ENCODE peak calls at places on chromosomes 13 and 19, in eight cellular contexts. One of them, this sample, is unnamed.

GRCh38 chr13:46796515-46797467 is at the start of gene ESD:
- DNase-seq in left ventricle myocardium inferior: peak
- DNase-seq in HFF-Myc: peak
- DNase-seq in CD4-positive, alpha-beta T cell: peak
- DNase-seq in osteoblast: peak
- DNase-seq in cardiac fibroblast: peak
- DNase-seq in SK-N-SH: peak
- DNase-seq in foreskin fibroblast: peak
- DNase-seq in this sample: peak

GRCh38 chr13:110711778-110712070 is 1.8 kb upstream of the ING1 start:
- DNase-seq in left ventricle myocardium inferior: no peak
- DNase-seq in HFF-Myc: no peak
- DNase-seq in CD4-positive, alpha-beta T cell: no peak
- DNase-seq in osteoblast: no peak
- DNase-seq in cardiac fibroblast: peak
- DNase-seq in SK-N-SH: no peak
- DNase-seq in foreskin fibroblast: peak
- DNase-seq in this sample: no peak

GRCh38 chr19:8335343-8336071 is 7.6 kb downstream of the KANK3 start:
- DNase-seq in left ventricle myocardium inferior: no peak
- DNase-seq in HFF-Myc: no peak
- DNase-seq in CD4-positive, alpha-beta T cell: no peak
- DNase-seq in osteoblast: peak
- DNase-seq in cardiac fibroblast: no peak
- DNase-seq in SK-N-SH: peak
- DNase-seq in foreskin fibroblast: no peak
- DNase-seq in this sample: no peak

GRCh38 chr13:24183741-24184182 is 23.2 kb downstream of the SPATA13 start:
- DNase-seq in left ventricle myocardium inferior: no peak
- DNase-seq in HFF-Myc: no peak
- DNase-seq in CD4-positive, alpha-beta T cell: no peak
- DNase-seq in osteoblast: no peak
- DNase-seq in cardiac fibroblast: no peak
- DNase-seq in SK-N-SH: no peak
- DNase-seq in foreskin fibroblast: no peak
- DNase-seq in this sample: no peak

GRCh38 chr13:90049989-90050671 is 1297.4 kb upstream of the MIR17HG start:
- DNase-seq in left ventricle myocardium inferior: no peak
- DNase-seq in HFF-Myc: no peak
- DNase-seq in CD4-positive, alpha-beta T cell: no peak
- DNase-seq in osteoblast: no peak
- DNase-seq in cardiac fibroblast: no peak
- DNase-seq in SK-N-SH: no peak
- DNase-seq in foreskin fibroblast: no peak
- DNase-seq in this sample: no peak

GRCh38 chr13:113743366-113744195 is 15.4 kb upstream of the TMEM255B start:
- DNase-seq in left ventricle myocardium inferior: no peak
- DNase-seq in HFF-Myc: no peak
- DNase-seq in CD4-positive, alpha-beta T cell: no peak
- DNase-seq in osteoblast: no peak
- DNase-seq in cardiac fibroblast: no peak
- DNase-seq in SK-N-SH: no peak
- DNase-seq in foreskin fibroblast: no peak
- DNase-seq in this sample: no peak

GRCh38 chr13:113917096-113917495 is 53.2 kb upstream of the GAS6 start:
- DNase-seq in left ventricle myocardium inferior: no peak
- DNase-seq in HFF-Myc: no peak
- DNase-seq in CD4-positive, alpha-beta T cell: no peak
- DNase-seq in osteoblast: no peak
- DNase-seq in cardiac fibroblast: no peak
- DNase-seq in SK-N-SH: no peak
- DNase-seq in foreskin fibroblast: no peak
- DNase-seq in this sample: no peak

GRCh38 chr19:16938211-16938610 is 49.4 kb downstream of the F2RL3 start:
- DNase-seq in left ventricle myocardium inferior: no peak
- DNase-seq in HFF-Myc: no peak
- DNase-seq in CD4-positive, alpha-beta T cell: no peak
- DNase-seq in osteoblast: no peak
- DNase-seq in cardiac fibroblast: no peak
- DNase-seq in SK-N-SH: no peak
- DNase-seq in foreskin fibroblast: no peak
- DNase-seq in this sample: no peak

GRCh38 chr19:5470264-5470671 is 15.1 kb downstream of the ZNRF4 start:
- DNase-seq in left ventricle myocardium inferior: no peak
- DNase-seq in HFF-Myc: no peak
- DNase-seq in CD4-positive, alpha-beta T cell: no peak
- DNase-seq in osteoblast: no peak
- DNase-seq in cardiac fibroblast: no peak
- DNase-seq in SK-N-SH: no peak
- DNase-seq in foreskin fibroblast: no peak
- DNase-seq in this sample: no peak

GRCh38 chr13:90690458-90691063 is 656.9 kb upstream of the MIR17HG start:
- DNase-seq in left ventricle myocardium inferior: no peak
- DNase-seq in HFF-Myc: no peak
- DNase-seq in CD4-positive, alpha-beta T cell: no peak
- DNase-seq in osteoblast: no peak
- DNase-seq in cardiac fibroblast: peak
- DNase-seq in SK-N-SH: no peak
- DNase-seq in foreskin fibroblast: no peak
- DNase-seq in this sample: peak

GRCh38 chr13:44854264-44855060 is 134.8 kb downstream of the NUFIP1 start:
- DNase-seq in left ventricle myocardium inferior: peak
- DNase-seq in HFF-Myc: no peak
- DNase-seq in CD4-positive, alpha-beta T cell: no peak
- DNase-seq in osteoblast: no peak
- DNase-seq in cardiac fibroblast: no peak
- DNase-seq in SK-N-SH: no peak
- DNase-seq in foreskin fibroblast: no peak
- DNase-seq in this sample: no peak

GRCh38 chr19:53193534-53194222 is 520 bp upstream of the ZNF665 start:
- DNase-seq in left ventricle myocardium inferior: no peak
- DNase-seq in HFF-Myc: no peak
- DNase-seq in CD4-positive, alpha-beta T cell: no peak
- DNase-seq in osteoblast: no peak
- DNase-seq in cardiac fibroblast: no peak
- DNase-seq in SK-N-SH: peak
- DNase-seq in foreskin fibroblast: no peak
- DNase-seq in this sample: no peak

GRCh38 chr13:84994582-84994981 is 804.6 kb downstream of the SLITRK6 start:
- DNase-seq in left ventricle myocardium inferior: no peak
- DNase-seq in HFF-Myc: no peak
- DNase-seq in CD4-positive, alpha-beta T cell: no peak
- DNase-seq in osteoblast: no peak
- DNase-seq in cardiac fibroblast: no peak
- DNase-seq in SK-N-SH: peak
- DNase-seq in foreskin fibroblast: peak
- DNase-seq in this sample: no peak

GRCh38 chr19:1147934-1148549 is 26.0 kb downstream of the SBNO2 start:
- DNase-seq in left ventricle myocardium inferior: no peak
- DNase-seq in HFF-Myc: no peak
- DNase-seq in CD4-positive, alpha-beta T cell: no peak
- DNase-seq in osteoblast: no peak
- DNase-seq in cardiac fibroblast: no peak
- DNase-seq in SK-N-SH: no peak
- DNase-seq in foreskin fibroblast: no peak
- DNase-seq in this sample: no peak

GRCh38 chr19:1150333-1151036 is 23.6 kb downstream of the SBNO2 start:
- DNase-seq in left ventricle myocardium inferior: no peak
- DNase-seq in HFF-Myc: no peak
- DNase-seq in CD4-positive, alpha-beta T cell: no peak
- DNase-seq in osteoblast: no peak
- DNase-seq in cardiac fibroblast: no peak
- DNase-seq in SK-N-SH: no peak
- DNase-seq in foreskin fibroblast: no peak
- DNase-seq in this sample: no peak

GRCh38 chr19:1151037-1151716 is 22.9 kb downstream of the SBNO2 start:
- DNase-seq in left ventricle myocardium inferior: no peak
- DNase-seq in HFF-Myc: no peak
- DNase-seq in CD4-positive, alpha-beta T cell: no peak
- DNase-seq in osteoblast: no peak
- DNase-seq in cardiac fibroblast: no peak
- DNase-seq in SK-N-SH: no peak
- DNase-seq in foreskin fibroblast: no peak
- DNase-seq in this sample: no peak

GRCh38 chr19:1146858-1147780 is 26.9 kb downstream of the SBNO2 start:
- DNase-seq in left ventricle myocardium inferior: no peak
- DNase-seq in HFF-Myc: no peak
- DNase-seq in CD4-positive, alpha-beta T cell: no peak
- DNase-seq in osteoblast: no peak
- DNase-seq in cardiac fibroblast: no peak
- DNase-seq in SK-N-SH: no peak
- DNase-seq in foreskin fibroblast: no peak
- DNase-seq in this sample: no peak

GRCh38 chr19:1149259-1150045 is 24.6 kb downstream of the SBNO2 start:
- DNase-seq in left ventricle myocardium inferior: no peak
- DNase-seq in HFF-Myc: no peak
- DNase-seq in CD4-positive, alpha-beta T cell: no peak
- DNase-seq in osteoblast: no peak
- DNase-seq in cardiac fibroblast: no peak
- DNase-seq in SK-N-SH: no peak
- DNase-seq in foreskin fibroblast: no peak
- DNase-seq in this sample: no peak
- TF ChIP-seq CTCF in left ventricle myocardium inferior: no peak
- TF ChIP-seq CTCF in HFF-Myc: no peak
- TF ChIP-seq CTCF in CD4-positive, alpha-beta T cell: no peak
- TF ChIP-seq CTCF in osteoblast: no peak
- TF ChIP-seq CTCF in cardiac fibroblast: no peak
- TF ChIP-seq CTCF in SK-N-SH: no peak
- TF ChIP-seq CTCF in foreskin fibroblast: no peak
- TF ChIP-seq CTCF in this sample: no peak

GRCh38 chr19:47283405-47284059 is 8.8 kb downstream of the INAFM1 start:
- DNase-seq in left ventricle myocardium inferior: no peak
- DNase-seq in HFF-Myc: no peak
- DNase-seq in CD4-positive, alpha-beta T cell: no peak
- DNase-seq in osteoblast: no peak
- DNase-seq in cardiac fibroblast: no peak
- DNase-seq in SK-N-SH: no peak
- DNase-seq in foreskin fibroblast: no peak
- DNase-seq in this sample: no peak

GRCh38 chr19:47275866-47276461 is 1.3 kb downstream of the INAFM1 start:
- DNase-seq in left ventricle myocardium inferior: peak
- DNase-seq in HFF-Myc: no peak
- DNase-seq in CD4-positive, alpha-beta T cell: no peak
- DNase-seq in osteoblast: peak
- DNase-seq in cardiac fibroblast: peak
- DNase-seq in SK-N-SH: no peak
- DNase-seq in foreskin fibroblast: peak
- DNase-seq in this sample: peak

GRCh38 chr19:47284324-47284899 is 9.7 kb downstream of the INAFM1 start:
- DNase-seq in left ventricle myocardium inferior: no peak
- DNase-seq in HFF-Myc: peak
- DNase-seq in CD4-positive, alpha-beta T cell: peak
- DNase-seq in osteoblast: peak
- DNase-seq in cardiac fibroblast: peak
- DNase-seq in SK-N-SH: peak
- DNase-seq in foreskin fibroblast: peak
- DNase-seq in this sample: peak

GRCh38 chr19:47274891-47275865 is 493 bp downstream of the INAFM1 start:
- DNase-seq in left ventricle myocardium inferior: peak
- DNase-seq in HFF-Myc: no peak
- DNase-seq in CD4-positive, alpha-beta T cell: no peak
- DNase-seq in osteoblast: peak
- DNase-seq in cardiac fibroblast: peak
- DNase-seq in SK-N-SH: peak
- DNase-seq in foreskin fibroblast: peak
- DNase-seq in this sample: no peak

GRCh38 chr19:47280183-47280797 is 5.6 kb downstream of the INAFM1 start:
- DNase-seq in left ventricle myocardium inferior: no peak
- DNase-seq in HFF-Myc: no peak
- DNase-seq in CD4-positive, alpha-beta T cell: peak
- DNase-seq in osteoblast: no peak
- DNase-seq in cardiac fibroblast: no peak
- DNase-seq in SK-N-SH: peak
- DNase-seq in foreskin fibroblast: peak
- DNase-seq in this sample: no peak
- TF ChIP-seq CTCF in left ventricle myocardium inferior: peak
- TF ChIP-seq CTCF in HFF-Myc: peak
- TF ChIP-seq CTCF in CD4-positive, alpha-beta T cell: no peak
- TF ChIP-seq CTCF in osteoblast: peak
- TF ChIP-seq CTCF in cardiac fibroblast: peak
- TF ChIP-seq CTCF in SK-N-SH: peak
- TF ChIP-seq CTCF in foreskin fibroblast: peak
- TF ChIP-seq CTCF in this sample: peak

GRCh38 chr19:13429563-13429962 is 76.7 kb downstream of the CACNA1A start:
- DNase-seq in left ventricle myocardium inferior: no peak
- DNase-seq in HFF-Myc: no peak
- DNase-seq in CD4-positive, alpha-beta T cell: no peak
- DNase-seq in osteoblast: no peak
- DNase-seq in cardiac fibroblast: no peak
- DNase-seq in SK-N-SH: no peak
- DNase-seq in foreskin fibroblast: no peak
- DNase-seq in this sample: no peak

GRCh38 chr19:13430790-13431582 is 75.3 kb downstream of the CACNA1A start:
- DNase-seq in left ventricle myocardium inferior: peak
- DNase-seq in HFF-Myc: peak
- DNase-seq in CD4-positive, alpha-beta T cell: peak
- DNase-seq in osteoblast: peak
- DNase-seq in cardiac fibroblast: peak
- DNase-seq in SK-N-SH: peak
- DNase-seq in foreskin fibroblast: peak
- DNase-seq in this sample: peak

GRCh38 chr19:13425151-13425550 is 81.1 kb downstream of the CACNA1A start:
- DNase-seq in left ventricle myocardium inferior: no peak
- DNase-seq in HFF-Myc: no peak
- DNase-seq in CD4-positive, alpha-beta T cell: no peak
- DNase-seq in osteoblast: no peak
- DNase-seq in cardiac fibroblast: no peak
- DNase-seq in SK-N-SH: no peak
- DNase-seq in foreskin fibroblast: no peak
- DNase-seq in this sample: no peak

GRCh38 chr19:13427273-13428051 is 78.8 kb downstream of the CACNA1A start:
- DNase-seq in left ventricle myocardium inferior: no peak
- DNase-seq in HFF-Myc: no peak
- DNase-seq in CD4-positive, alpha-beta T cell: no peak
- DNase-seq in osteoblast: no peak
- DNase-seq in cardiac fibroblast: no peak
- DNase-seq in SK-N-SH: no peak
- DNase-seq in foreskin fibroblast: no peak
- DNase-seq in this sample: no peak

DNA sequence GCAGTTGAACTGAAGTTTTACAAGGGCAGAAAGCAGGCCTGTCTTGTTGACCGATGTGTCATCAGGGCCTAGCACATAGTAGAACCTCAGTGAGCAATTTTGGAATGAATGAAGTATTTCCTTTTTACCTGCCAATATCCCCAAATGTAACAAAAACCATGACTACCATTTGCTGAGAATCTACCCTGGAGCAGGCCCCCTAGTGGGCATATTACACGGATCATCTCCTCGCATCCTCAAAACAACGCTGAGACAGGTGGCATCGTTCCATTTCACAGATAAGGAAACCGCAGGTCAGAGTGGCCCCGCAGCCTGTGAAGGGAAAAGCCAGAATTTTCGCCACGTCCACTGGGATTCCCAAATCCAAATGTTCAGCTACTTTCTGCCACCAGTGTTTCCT is 77.9 kb downstream of the CACNA1A start:
- DNase-seq in left ventricle myocardium inferior: no peak
- DNase-seq in HFF-Myc: peak
- DNase-seq in CD4-positive, alpha-beta T cell: peak
- DNase-seq in osteoblast: peak
- DNase-seq in cardiac fibroblast: peak
- DNase-seq in SK-N-SH: peak
- DNase-seq in foreskin fibroblast: peak
- DNase-seq in this sample: peak
- TF ChIP-seq CTCF in left ventricle myocardium inferior: peak
- TF ChIP-seq CTCF in HFF-Myc: peak
- TF ChIP-seq CTCF in CD4-positive, alpha-beta T cell: peak
- TF ChIP-seq CTCF in osteoblast: peak
- TF ChIP-seq CTCF in cardiac fibroblast: peak
- TF ChIP-seq CTCF in SK-N-SH: peak
- TF ChIP-seq CTCF in foreskin fibroblast: peak
- TF ChIP-seq CTCF in this sample: peak

GRCh38 chr19:1285737-1286360 is at the start of gene EFNA2:
- DNase-seq in left ventricle myocardium inferior: no peak
- DNase-seq in HFF-Myc: no peak
- DNase-seq in CD4-positive, alpha-beta T cell: no peak
- DNase-seq in osteoblast: peak
- DNase-seq in cardiac fibroblast: no peak
- DNase-seq in SK-N-SH: peak
- DNase-seq in foreskin fibroblast: no peak
- DNase-seq in this sample: no peak
- TF ChIP-seq CTCF in left ventricle myocardium inferior: no peak
- TF ChIP-seq CTCF in HFF-Myc: no peak
- TF ChIP-seq CTCF in CD4-positive, alpha-beta T cell: no peak
- TF ChIP-seq CTCF in osteoblast: no peak
- TF ChIP-seq CTCF in cardiac fibroblast: no peak
- TF ChIP-seq CTCF in SK-N-SH: peak
- TF ChIP-seq CTCF in foreskin fibroblast: no peak
- TF ChIP-seq CTCF in this sample: no peak